ENCODE peak calls at places on chromosomes 16 and 17, in five cellular contexts. K is foreskin fibroblast, Q is cardiac muscle cell, W is fibroblast of the aortic adventitia, B is mucosa of descending colon. O is an unnamed sample.

GRCh38 chr17:64024215-64024654 is 3.8 kb upstream of the ICAM2 start:
- DNase-seq in K (no peak), Q (no peak), W (no peak), B (no peak), O (no peak)

GRCh38 chr16:87541004-87541881 is 48.4 kb upstream of the ZCCHC14 start:
- DNase-seq in K (peak), Q (peak), W (peak), B (no peak), O (no peak)

GRCh38 chr16:57100445-57100844 is 8.1 kb downstream of the CPNE2 start:
- DNase-seq in K (no peak), Q (no peak), W (no peak), B (no peak), O (no peak)

GRCh38 chr16:57422026-57422944 is 17.7 kb downstream of the CCL17 start:
- DNase-seq in K (peak), Q (peak), W (peak), B (peak), O (no peak)

GRCh38 chr17:59753522-59754467 is 46.3 kb downstream of the VMP1 start:
- DNase-seq in K (peak), Q (peak), W (peak), B (no peak), O (no peak)

GRCh38 chr16:28981517-28981916 is 3.3 kb upstream of the LAT start:
- DNase-seq in K (peak), Q (no peak), W (no peak), B (peak), O (no peak)

GRCh38 chr17:49985310-49985990 is 9.6 kb downstream of the DLX3 start:
- DNase-seq in K (no peak), Q (no peak), W (no peak), B (no peak), O (no peak)

GRCh38 chr17:73503560-73503959 is 140.7 kb downstream of the SDK2 start:
- DNase-seq in K (no peak), Q (no peak), W (no peak), B (no peak), O (no peak)

GRCh38 chr17:73719588-73720071 is 75.4 kb upstream of the SDK2 start:
- DNase-seq in K (no peak), Q (peak), W (no peak), B (peak), O (no peak)

GRCh38 chr16:19851476-19851875 is 33.2 kb downstream of the GPRC5B start:
- DNase-seq in K (no peak), Q (no peak), W (no peak), B (no peak), O (no peak)

GRCh38 chr16:825298-826061 is 24.9 kb upstream of the GNG13 start:
- DNase-seq in K (peak), Q (no peak), W (peak), B (no peak), O (no peak)

GRCh38 chr16:75106351-75107274 is 10.0 kb downstream of the LDHD start:
- DNase-seq in K (no peak), Q (no peak), W (no peak), B (no peak), O (no peak)

GRCh38 chr16:71404364-71404763 is 37.5 kb downstream of the TLE7 start:
- DNase-seq in K (no peak), Q (no peak), W (no peak), B (no peak), O (no peak)

GRCh38 chr16:65956100-65956499 is 410.4 kb upstream of the CDH5 start:
- DNase-seq in K (no peak), Q (no peak), W (no peak), B (no peak), O (no peak)

GRCh38 chr17:57256708-57257112 is 387 bp downstream of the MSI2 start:
- DNase-seq in K (peak), Q (peak), W (peak), B (no peak), O (no peak)

GRCh38 chr17:3865166-3865565 is 19.1 kb upstream of the NCBP3 start:
- DNase-seq in K (peak), Q (peak), W (peak), B (no peak), O (peak)

GRCh38 chr17:81665205-81666091 is 957 bp downstream of the OXLD1 start:
- DNase-seq in K (peak), Q (peak), W (peak), B (peak), O (no peak)

GRCh38 chr17:75906143-75906884 is 1.6 kb upstream of the MRPL38 start:
- DNase-seq in K (no peak), Q (no peak), W (no peak), B (no peak), O (no peak)

GRCh38 chr17:38354466-38354865 is 2.8 kb downstream of the SOCS7 start:
- DNase-seq in K (no peak), Q (no peak), W (no peak), B (no peak), O (no peak)

GRCh38 chr17:44924107-44924544 is 8.8 kb upstream of the GFAP start:
- DNase-seq in K (no peak), Q (no peak), W (no peak), B (no peak), O (no peak)

GRCh38 chr16:27795992-27796614 is 246.2 kb downstream of the KATNIP start:
- DNase-seq in K (peak), Q (peak), W (peak), B (peak), O (no peak)

GRCh38 chr17:66507103-66507923 is 204.9 kb downstream of the PRKCA start:
- DNase-seq in K (peak), Q (peak), W (peak), B (no peak), O (no peak)

GRCh38 chr16:31215287-31216115 is 1.4 kb downstream of the PYDC1 start:
- DNase-seq in K (peak), Q (peak), W (peak), B (peak), O (no peak)

GRCh38 chr16:31216116-31216469 is 842 bp downstream of the PYDC1 start:
- DNase-seq in K (no peak), Q (no peak), W (no peak), B (no peak), O (no peak)

GRCh38 chr16:31213877-31214704 is at the start of gene TRIM72:
- DNase-seq in K (no peak), Q (no peak), W (no peak), B (no peak), O (no peak)

GRCh38 chr16:31213342-31213741 is 577 bp upstream of the TRIM72 start:
- DNase-seq in K (no peak), Q (no peak), W (no peak), B (no peak), O (no peak)

DNA sequence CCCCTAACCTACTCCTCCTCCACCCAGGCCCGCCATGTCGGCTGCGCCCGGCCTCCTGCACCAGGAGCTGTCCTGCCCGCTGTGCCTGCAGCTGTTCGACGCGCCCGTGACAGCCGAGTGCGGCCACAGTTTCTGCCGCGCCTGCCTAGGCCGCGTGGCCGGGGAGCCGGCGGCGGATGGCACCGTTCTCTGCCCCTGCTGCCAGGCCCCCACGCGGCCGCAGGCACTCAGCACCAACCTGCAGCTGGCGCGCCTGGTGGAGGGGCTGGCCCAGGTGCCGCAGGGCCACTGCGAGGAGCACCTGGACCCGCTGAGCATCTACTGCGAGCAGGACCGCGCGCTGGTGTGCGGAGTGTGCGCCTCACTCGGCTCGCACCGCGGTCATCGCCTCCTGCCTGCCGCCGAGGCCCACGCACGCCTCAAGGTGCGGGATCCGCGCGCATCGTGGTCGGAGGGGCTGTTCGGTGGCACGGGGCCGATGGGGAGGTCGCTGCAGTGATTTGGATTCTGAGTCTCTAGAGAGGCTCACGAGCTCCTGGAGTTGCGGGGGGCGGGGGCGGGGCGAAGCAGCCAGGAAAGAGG is 877 bp downstream of the TRIM72 start:
- DNase-seq in K (no peak), Q (no peak), W (no peak), B (no peak), O (no peak)
- TF ChIP-seq CTCF in K (no peak), Q (no peak), W (no peak), B (no peak), O (no peak)

GRCh38 chr16:51814617-51815016 is 663.5 kb upstream of the SALL1 start:
- DNase-seq in K (no peak), Q (no peak), W (no peak), B (no peak), O (no peak)

GRCh38 chr16:51815527-51815926 is 664.5 kb upstream of the SALL1 start:
- DNase-seq in K (no peak), Q (no peak), W (no peak), B (no peak), O (no peak)

GRCh38 chr16:51816929-51817328 is 665.9 kb upstream of the SALL1 start:
- DNase-seq in K (peak), Q (peak), W (peak), B (no peak), O (no peak)

GRCh38 chr16:51812945-51813344 is 661.9 kb upstream of the SALL1 start:
- DNase-seq in K (no peak), Q (no peak), W (no peak), B (no peak), O (no peak)

GRCh38 chr16:51813609-51814008 is 662.5 kb upstream of the SALL1 start:
- DNase-seq in K (no peak), Q (no peak), W (no peak), B (no peak), O (no peak)
- TF ChIP-seq CTCF in K (no peak), Q (no peak), W (peak), B (no peak), O (no peak)

GRCh38 chr17:74807376-74807775 is 31.2 kb upstream of the NAT9 start:
- DNase-seq in K (no peak), Q (no peak), W (no peak), B (no peak), O (no peak)

GRCh38 chr17:74807925-74808324 is 31.8 kb upstream of the NAT9 start:
- DNase-seq in K (peak), Q (no peak), W (no peak), B (no peak), O (no peak)

GRCh38 chr17:74805543-74805991 is 29.4 kb upstream of the NAT9 start:
- DNase-seq in K (no peak), Q (no peak), W (no peak), B (no peak), O (no peak)

GRCh38 chr17:74804683-74805082 is 28.5 kb upstream of the NAT9 start:
- DNase-seq in K (no peak), Q (no peak), W (no peak), B (no peak), O (no peak)

DNA sequence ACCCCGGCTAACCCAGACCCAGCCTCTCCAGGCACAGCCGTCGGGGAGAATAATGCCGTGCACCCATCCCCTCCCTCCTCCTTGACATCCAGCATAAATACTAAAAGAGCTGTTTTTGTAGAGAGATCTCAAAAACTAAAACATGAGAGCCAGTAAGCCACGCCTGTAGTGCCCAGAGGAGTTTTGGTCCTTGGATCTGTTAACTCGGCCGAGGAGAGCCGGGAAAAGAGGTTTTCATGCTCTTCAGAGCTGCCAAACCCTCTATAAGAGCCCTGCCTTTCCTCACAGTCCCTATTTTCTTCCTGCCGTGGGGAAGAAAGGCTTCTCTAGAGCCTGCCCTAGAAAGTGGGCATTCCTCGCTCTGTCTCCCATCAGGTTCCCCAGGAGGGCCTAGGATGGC is 30.2 kb upstream of the NAT9 start:
- DNase-seq in K (no peak), Q (no peak), W (no peak), B (no peak), O (no peak)
- TF ChIP-seq CTCF in K (no peak), Q (no peak), W (no peak), B (no peak), O (no peak)

GRCh38 chr17:65404761-65405160 is 156.7 kb downstream of the AXIN2 start:
- DNase-seq in K (no peak), Q (no peak), W (no peak), B (no peak), O (no peak)

GRCh38 chr17:65403616-65404015 is 157.8 kb downstream of the AXIN2 start:
- DNase-seq in K (no peak), Q (no peak), W (no peak), B (no peak), O (no peak)

GRCh38 chr17:65401581-65401980 is 159.9 kb downstream of the AXIN2 start:
- DNase-seq in K (no peak), Q (no peak), W (no peak), B (no peak), O (no peak)

GRCh38 chr17:65402513-65403086 is 158.8 kb downstream of the AXIN2 start:
- DNase-seq in K (no peak), Q (no peak), W (no peak), B (no peak), O (no peak)

GRCh38 chr17:65403129-65403528 is 158.3 kb downstream of the AXIN2 start:
- DNase-seq in K (no peak), Q (no peak), W (no peak), B (no peak), O (peak)
- TF ChIP-seq CTCF in K (no peak), Q (no peak), W (no peak), B (no peak), O (no peak)

DNA sequence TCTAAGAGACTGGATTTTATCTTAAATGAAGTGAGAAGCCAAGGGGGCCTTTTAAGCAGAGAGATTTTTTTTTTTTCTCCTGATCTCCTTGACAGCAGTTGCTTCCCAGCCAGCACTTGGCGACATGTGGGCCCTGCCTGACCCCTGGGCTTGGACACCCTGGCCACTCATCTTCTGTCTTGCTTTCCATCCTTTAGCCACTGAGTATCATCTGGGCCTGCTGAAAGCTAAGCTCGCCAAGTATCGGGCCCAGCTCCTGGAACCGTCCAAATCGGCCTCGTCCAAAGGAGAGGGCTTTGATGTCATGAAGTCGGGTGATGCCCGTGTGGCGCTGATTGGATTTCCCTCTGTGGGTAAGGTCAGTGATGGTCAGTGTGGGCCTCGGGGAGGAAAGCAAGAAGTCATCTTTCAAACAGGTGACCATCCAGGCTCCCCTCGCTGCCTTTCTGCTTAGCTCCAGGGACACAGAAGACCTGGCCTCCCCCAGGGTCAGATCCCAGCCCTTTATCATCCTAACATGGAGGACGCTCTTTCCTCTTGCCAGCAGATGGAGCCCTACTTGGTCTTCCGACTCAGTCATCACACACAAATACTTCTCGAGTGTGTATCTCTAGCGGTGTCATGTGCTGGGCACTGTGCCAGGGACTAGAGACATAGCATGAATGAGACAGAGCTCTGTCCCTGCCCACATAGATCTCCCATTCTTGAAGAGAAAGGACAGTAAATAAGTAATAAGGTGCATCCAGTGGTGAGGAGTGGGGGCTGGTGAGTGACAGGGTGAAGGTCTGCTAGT is 6.1 kb downstream of the DRG2 start:
- DNase-seq in K (peak), Q (peak), W (peak), B (no peak), O (no peak)
- TF ChIP-seq CTCF in K (peak), Q (peak), W (peak), B (no peak), O (no peak)